ENCODE peak calls at places on chromosomes 4 and X, in five cellular contexts. S is WERI-Rb-1, V is lower lobe of right lung, X is endodermal cell, W is astrocyte of the spinal cord. Y is an unnamed sample.

GRCh38 chr4:88991746-88992145 is 65.2 kb downstream of the FAM13A start:
- DNase-seq in V (no peak), W (no peak), S (no peak), X (no peak), Y (peak)

GRCh38 chrX:153703036-153703370 is 15.3 kb downstream of the SLC6A8 start:
- DNase-seq in W (peak), V (peak), S (no peak), X (no peak), Y (peak)

GRCh38 chr4:83216856-83217683 is 67.5 kb downstream of the COQ2 start:
- DNase-seq in V (no peak), S (no peak), W (no peak), X (no peak), Y (no peak)

GRCh38 chrX:101691823-101692222 is 32.2 kb upstream of the ARMCX2 start:
- DNase-seq in S (no peak), X (no peak), W (no peak), V (no peak), Y (no peak)

GRCh38 chr4:64200001-64200555 is 209.2 kb downstream of the TECRL start:
- DNase-seq in V (no peak), W (no peak), X (no peak), S (no peak), Y (no peak)

GRCh38 chr4:87933337-87933736 is 42.2 kb upstream of the SPP1 start:
- DNase-seq in S (no peak), X (no peak), V (no peak), W (no peak), Y (no peak)

GRCh38 chrX:18873189-18873791 is 110.6 kb downstream of the PHKA2 start:
- DNase-seq in S (no peak), W (peak), V (no peak), X (no peak), Y (peak)

GRCh38 chr4:1887065-1887464 is 15.9 kb downstream of the NSD2 start:
- DNase-seq in S (no peak), V (no peak), W (no peak), X (no peak), Y (no peak)

GRCh38 chr4:82744284-82744963 is 54.2 kb downstream of the SCD5 start:
- DNase-seq in W (peak), X (no peak), V (peak), S (no peak), Y (peak)

GRCh38 chrX:70453024-70453618 is 8.5 kb downstream of the DLG3 start:
- DNase-seq in V (no peak), X (no peak), W (no peak), S (no peak), Y (no peak)

GRCh38 chr4:83340692-83341343 is 6.2 kb upstream of the HPSE start:
- DNase-seq in V (no peak), X (no peak), W (no peak), S (no peak), Y (no peak)

GRCh38 chrX:135295238-135295943 is 13.9 kb upstream of the ETDC start:
- DNase-seq in W (peak), X (peak), V (peak), S (peak), Y (peak)

GRCh38 chrX:44975666-44976263 is 102.8 kb downstream of the KDM6A start:
- DNase-seq in W (no peak), V (no peak), X (no peak), S (no peak), Y (no peak)

GRCh38 chr4:22712541-22712940 is 19.8 kb downstream of the GBA3 start:
- DNase-seq in W (no peak), V (no peak), S (no peak), X (no peak), Y (no peak)

GRCh38 chr4:114028071-114028470 is 48.6 kb upstream of the ARSJ start:
- DNase-seq in W (no peak), X (no peak), V (no peak), S (no peak), Y (peak)

GRCh38 chr4:17552427-17552826 is 24.6 kb upstream of the LAP3 start:
- DNase-seq in X (no peak), V (no peak), S (no peak), W (no peak), Y (no peak)

GRCh38 chr4:51884055-51884454 is 41.1 kb downstream of the DCUN1D4 start:
- DNase-seq in V (no peak), S (no peak), W (no peak), X (no peak), Y (peak)

GRCh38 chrX:49230500-49231232 is 2.5 kb downstream of the CACNA1F start:
- DNase-seq in V (peak), X (peak), S (no peak), W (no peak), Y (no peak)

GRCh38 chr4:23885943-23886590 is 3.8 kb downstream of the PPARGC1A start:
- DNase-seq in X (peak), S (no peak), W (no peak), V (no peak), Y (no peak)

GRCh38 chrX:51281758-51282318 is 50.8 kb upstream of the NUDT10 start:
- DNase-seq in W (no peak), V (no peak), S (no peak), X (no peak), Y (no peak)

GRCh38 chrX:77785400-77785745 is 643 bp downstream of the ATRX start:
- DNase-seq in V (no peak), S (peak), X (peak), W (peak), Y (peak)

GRCh38 chr4:82785248-82786003 is 13.2 kb downstream of the SCD5 start:
- DNase-seq in W (peak), X (peak), V (no peak), S (no peak), Y (peak)

GRCh38 chr4:73086095-73086869 is 16.8 kb upstream of the COX18 start:
- DNase-seq in S (no peak), V (no peak), W (no peak), X (no peak), Y (peak)

GRCh38 chrX:107324493-107325310 is 118.3 kb downstream of the DNAAF6 start:
- DNase-seq in W (peak), S (peak), V (peak), X (peak), Y (peak)

GRCh38 chr4:94472056-94472826 is 20.5 kb downstream of the PDLIM5 start:
- DNase-seq in V (no peak), W (peak), X (no peak), S (no peak), Y (peak)

GRCh38 chrX:1323315-1323714 is 13.3 kb upstream of the IL3RA start:
- DNase-seq in X (peak), W (no peak), V (peak), S (peak), Y (peak)

GRCh38 chrX:110418220-110418856 is 59.7 kb downstream of the RTL9 start:
- DNase-seq in W (peak), V (peak), X (peak), S (peak), Y (peak)

GRCh38 chr4:42915484-42915883 is 23.0 kb downstream of the GRXCR1 start:
- DNase-seq in S (no peak), V (no peak), X (no peak), W (no peak), Y (no peak)

GRCh38 chr4:61445374-61446063 is 245.4 kb downstream of the ADGRL3 start:
- DNase-seq in S (no peak), W (no peak), V (no peak), X (no peak), Y (peak)

GRCh38 chr4:120659626-120660170 is 262.8 kb downstream of the PRDM5 start:
- DNase-seq in W (no peak), V (no peak), S (peak), X (no peak), Y (no peak)

GRCh38 chrX:150680974-150681373 is 12.2 kb upstream of the MTMR1 start:
- DNase-seq in X (peak), V (no peak), W (peak), S (peak), Y (peak)

GRCh38 chr4:120977435-120977997 is 55.0 kb upstream of the PRDM5 start:
- DNase-seq in W (peak), V (no peak), X (peak), S (peak), Y (peak)

GRCh38 chr4:150874386-150875226 is 140.5 kb downstream of the LRBA start:
- DNase-seq in W (no peak), X (no peak), S (no peak), V (no peak), Y (no peak)

GRCh38 chr4:8304827-8305695 is 35.5 kb downstream of the HTRA3 start:
- DNase-seq in S (no peak), W (no peak), V (no peak), X (no peak), Y (peak)

GRCh38 chrX:153981771-153982533 is 9.4 kb downstream of the TMEM187 start:
- DNase-seq in V (peak), X (no peak), S (no peak), W (peak), Y (peak)

GRCh38 chr4:181569553-181569952 is 673.6 kb upstream of the TENM3 start:
- DNase-seq in S (no peak), X (no peak), V (no peak), W (peak), Y (peak)
- TF ChIP-seq CTCF in S (peak), X (peak), V (peak), W (peak), Y (peak)

DNA sequence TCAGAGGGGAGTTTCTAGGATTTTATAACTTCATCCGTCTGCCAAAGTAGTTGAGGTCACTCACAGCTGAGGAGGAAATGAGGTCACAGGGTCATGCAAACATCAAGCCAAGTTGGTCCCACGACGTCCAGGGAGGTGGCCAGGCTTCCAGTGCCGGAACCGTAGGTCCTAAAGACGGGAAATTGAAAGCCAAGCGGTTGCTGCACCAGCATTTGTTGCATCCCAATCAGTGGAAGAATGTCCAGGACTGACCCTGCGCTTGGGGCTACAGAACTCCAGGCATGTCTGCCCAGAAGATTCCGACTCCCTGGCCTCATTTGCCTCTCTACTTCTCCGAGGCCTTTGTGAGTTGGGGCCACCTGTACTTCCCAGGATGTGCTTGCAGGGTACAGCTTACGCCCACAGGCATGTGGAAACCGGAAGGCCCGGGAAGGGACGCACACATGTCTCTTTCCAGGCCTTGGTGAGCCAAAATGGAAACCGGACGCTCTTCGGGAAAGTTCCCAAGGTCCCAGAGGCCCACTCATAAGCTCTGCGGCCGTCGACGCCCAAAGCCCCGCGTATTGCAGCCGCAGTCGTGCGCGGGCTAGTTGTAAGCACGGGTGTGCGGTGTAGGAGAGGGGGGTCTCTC is 9.4 kb downstream of the PRDM8 start:
- DNase-seq in S (no peak), X (peak), V (no peak), W (no peak), Y (peak)
- H3K4me3 ChIP-seq in S (no peak), X (no peak), V (no peak), W (no peak), Y (no peak)

GRCh38 chr4:81084624-81085023 is 54.1 kb downstream of the BMP3 start:
- DNase-seq in W (no peak), X (no peak), V (no peak), S (no peak), Y (peak)

GRCh38 chr4:81085979-81086378 is 55.5 kb downstream of the BMP3 start:
- DNase-seq in W (no peak), X (no peak), V (no peak), S (no peak), Y (no peak)

GRCh38 chr4:81081156-81081555 is 50.6 kb downstream of the BMP3 start:
- DNase-seq in S (no peak), X (no peak), W (no peak), V (no peak), Y (no peak)

GRCh38 chr4:81085291-81085690 is 54.8 kb downstream of the BMP3 start:
- DNase-seq in S (no peak), X (no peak), W (no peak), V (no peak), Y (peak)

DNA sequence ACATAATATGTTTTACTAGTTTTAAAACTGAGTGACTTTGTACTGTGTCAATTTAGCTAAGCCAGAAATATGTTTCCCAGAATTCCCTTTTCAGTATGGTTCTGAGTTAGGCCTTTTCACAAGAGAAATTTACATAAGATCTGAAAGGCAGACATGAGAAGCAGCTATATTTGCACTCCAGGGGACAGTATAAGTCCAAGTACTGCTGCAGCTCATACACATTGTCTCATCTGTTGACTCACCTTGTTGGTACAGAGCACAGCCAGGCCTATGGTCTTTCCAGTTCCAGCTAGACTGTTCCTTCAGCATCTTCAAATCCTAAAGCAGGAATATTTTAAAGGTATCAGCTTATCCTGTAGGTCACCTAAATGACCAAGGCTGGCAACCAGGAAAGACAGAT is 53.5 kb downstream of the BMP3 start:
- DNase-seq in W (peak), X (no peak), S (no peak), V (no peak), Y (peak)
- TF ChIP-seq CTCF in W (peak), X (no peak), S (peak), V (no peak), Y (peak)

DNA sequence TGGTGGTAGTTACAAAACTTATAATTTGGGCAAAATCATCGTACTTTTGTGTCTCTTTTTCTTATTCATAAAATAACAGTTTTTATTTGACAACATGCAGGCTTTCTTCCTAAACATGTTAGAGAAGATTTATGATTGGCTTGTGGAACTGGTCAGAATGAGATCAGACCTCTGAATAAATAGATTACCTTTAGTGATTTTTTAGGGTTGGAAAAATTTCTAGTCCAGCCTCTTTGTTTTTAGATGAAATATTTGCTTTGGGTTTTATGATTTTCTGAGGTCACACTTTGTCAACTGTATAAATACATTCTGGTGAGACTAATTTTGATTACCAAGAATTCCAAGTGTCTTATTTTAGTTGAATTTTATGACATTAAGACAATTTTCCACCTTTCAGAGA is 29.2 kb downstream of the MOB1B start:
- DNase-seq in W (no peak), V (no peak), S (no peak), X (no peak), Y (no peak)
- H3K4me3 ChIP-seq in W (no peak), V (no peak), S (no peak), X (no peak), Y (no peak)

DNA sequence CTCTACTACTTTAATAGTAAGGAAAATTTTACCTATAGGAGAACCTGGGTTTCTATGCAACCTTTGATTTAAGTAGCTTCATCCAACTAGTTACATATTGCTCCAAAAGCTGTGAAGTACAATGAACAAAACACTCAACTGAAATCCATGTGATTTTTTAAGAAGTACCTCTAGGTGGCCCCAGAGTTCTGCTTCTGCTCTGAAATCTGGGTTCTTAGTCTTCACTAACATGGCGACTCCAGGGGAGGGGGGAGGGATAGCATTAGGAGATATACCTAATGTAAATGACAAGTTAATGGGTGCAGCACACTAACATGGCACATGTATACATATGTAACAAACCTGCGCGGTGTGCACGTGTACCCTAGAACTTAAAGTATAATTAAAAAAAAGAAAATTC is 73.4 kb upstream of the MAGEB2 start:
- DNase-seq in X (peak), V (no peak), W (peak), S (peak), Y (peak)
- TF ChIP-seq CTCF in X (peak), V (no peak), W (peak), S (peak), Y (peak)

DNA sequence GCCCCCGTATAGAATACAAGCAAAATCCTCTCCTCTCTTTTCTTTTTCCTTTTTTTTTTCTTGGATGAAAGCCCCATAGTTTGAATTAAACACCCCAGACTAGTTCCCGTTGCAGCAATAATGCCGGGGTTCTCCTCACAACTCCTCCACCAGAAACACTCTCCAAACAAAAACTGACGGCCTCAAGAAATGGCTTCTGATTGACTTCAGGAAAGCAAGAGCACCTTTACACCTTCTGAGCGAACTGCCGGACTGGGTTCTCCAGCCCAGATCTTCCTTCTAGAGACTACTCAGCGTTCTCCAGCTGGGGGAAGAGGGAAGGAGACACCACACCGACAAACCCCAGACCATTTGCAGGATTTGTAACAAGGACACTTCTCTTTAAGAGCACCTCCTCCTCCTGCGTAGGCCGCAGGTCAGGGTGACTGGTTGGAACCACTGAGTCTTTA is 4.0 kb downstream of the HAND2 start:
- DNase-seq in W (no peak), X (peak), V (no peak), S (no peak), Y (no peak)
- H3K4me3 ChIP-seq in W (no peak), X (peak), V (no peak), S (no peak), Y (no peak)

GRCh38 chrX:8037593-8038348 is 110.6 kb upstream of the PNPLA4 start:
- DNase-seq in V (no peak), X (no peak), W (no peak), S (no peak), Y (no peak)

GRCh38 chrX:8043546-8043945 is 116.3 kb upstream of the PNPLA4 start:
- DNase-seq in W (no peak), V (no peak), X (no peak), S (no peak), Y (no peak)

GRCh38 chrX:8044861-8045434 is 117.7 kb upstream of the PNPLA4 start:
- DNase-seq in V (no peak), W (peak), S (no peak), X (no peak), Y (no peak)

GRCh38 chrX:8043121-8043520 is 115.9 kb upstream of the PNPLA4 start:
- DNase-seq in W (no peak), S (no peak), V (no peak), X (no peak), Y (no peak)

GRCh38 chrX:8042304-8042703 is 115.1 kb upstream of the PNPLA4 start:
- DNase-seq in S (peak), X (peak), V (no peak), W (no peak), Y (peak)
- TF ChIP-seq CTCF in S (peak), X (peak), V (no peak), W (peak), Y (peak)

DNA sequence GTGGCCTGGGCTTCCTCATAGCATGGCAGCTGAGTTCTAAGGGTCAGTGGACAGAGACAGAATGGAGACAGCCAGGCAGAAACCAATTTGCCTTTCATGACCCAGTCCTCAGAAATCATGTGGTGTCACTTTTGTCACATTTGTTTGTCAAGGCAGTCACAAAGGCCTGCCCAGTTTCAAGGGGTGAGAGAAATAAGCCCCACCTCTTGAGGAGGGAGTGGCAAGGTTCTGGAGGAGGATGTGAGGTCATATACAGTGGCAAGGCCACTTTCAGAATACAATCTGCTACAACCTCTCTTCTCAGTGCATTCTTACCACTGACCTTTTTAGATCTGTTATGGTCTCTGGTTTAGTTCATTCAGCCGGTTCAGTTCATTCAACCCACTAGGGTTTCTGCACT is 103.7 kb upstream of the BCOR start:
- DNase-seq in X (no peak), V (no peak), S (no peak), W (no peak), Y (no peak)
- H3K4me3 ChIP-seq in X (no peak), V (no peak), S (no peak), W (no peak), Y (no peak)

Y was measured in choroid plexus epithelial cell.